ENCODE peak calls at places on chromosomes 4 and X, in five cellular contexts. P is NB4, N is AG04449, X is OCI-LY7, A is endothelial cell. U is an unnamed sample.
A peak's percentile ranks its signal among the peaks of the same experiment; 100 is the strongest.

GRCh38 chr4:175954685-175955084 is 111.0 kb upstream of the WDR17 start:
- DNase-seq in P (no peak), X (no peak), A (no peak), N (no peak), U (no peak)

GRCh38 chrX:91435465-91435864 is 826 bp downstream of the PABPC5 start:
- DNase-seq in X (no peak), A (no peak), N (no peak), P (no peak), U (no peak)

GRCh38 chr4:147782087-147782781 is 50.3 kb downstream of the ARHGAP10 start:
- DNase-seq in X (no peak), P (no peak), N (no peak), A (no peak), U (no peak)

GRCh38 chr4:152189451-152190179 is 346.3 kb downstream of the FBXW7 start:
- DNase-seq in P (no peak), X (peak; percentile 54), N (no peak), A (no peak), U (no peak)

GRCh38 chrX:23779025-23779424 is 3.9 kb upstream of the SAT1 start:
- DNase-seq in A (no peak), X (peak; percentile 3), P (no peak), N (no peak), U (no peak)

GRCh38 chr4:1992468-1993168 is 16.2 kb downstream of the NELFA start:
- DNase-seq in N (no peak), X (no peak), P (no peak), A (peak; percentile 60), U (no peak)

GRCh38 chr4:7201351-7202305 is 9.3 kb downstream of the SORCS2 start:
- DNase-seq in A (no peak), N (no peak), P (no peak), X (no peak), U (no peak)

GRCh38 chr4:154124539-154125255 is 335.8 kb upstream of the SFRP2 start:
- DNase-seq in N (peak; percentile 55), P (no peak), X (no peak), A (no peak), U (no peak)

GRCh38 chrX:46327229-46328081 is 217.8 kb downstream of the ZNF674 start:
- DNase-seq in A (peak; percentile 27), P (no peak), X (no peak), N (no peak), U (peak; percentile 3)

GRCh38 chr4:19580090-19580489 is 671.6 kb upstream of the SLIT2 start:
- DNase-seq in X (no peak), N (no peak), A (no peak), P (no peak), U (no peak)

GRCh38 chr4:152990471-152991131 is 54.5 kb downstream of the FHDC1 start:
- DNase-seq in A (no peak), X (no peak), P (no peak), N (no peak), U (no peak)

GRCh38 chrX:68072016-68072415 is 361.3 kb downstream of the OPHN1 start:
- DNase-seq in N (no peak), X (no peak), P (no peak), A (no peak), U (no peak)

GRCh38 chr4:113646456-113646809 is 115.1 kb downstream of the CAMK2D start:
- DNase-seq in N (no peak), A (peak; percentile 5), X (no peak), P (no peak), U (no peak)

GRCh38 chr4:687048-687974 is 1.6 kb downstream of the SLC49A3 start:
- DNase-seq in N (no peak), A (no peak), P (peak; percentile 96), X (no peak), U (no peak)

GRCh38 chr4:152968806-152969394 is 32.8 kb downstream of the FHDC1 start:
- DNase-seq in X (no peak), A (no peak), N (no peak), P (no peak), U (no peak)

GRCh38 chr4:783133-783541 is 42.8 kb downstream of the CPLX1 start:
- DNase-seq in P (no peak), N (no peak), A (no peak), X (no peak), U (no peak)

GRCh38 chr4:127782025-127782274 is 172 bp upstream of the HSPA4L start:
- DNase-seq in P (no peak), N (peak; percentile 12), A (peak; percentile 90), X (no peak), U (peak; percentile 75)

GRCh38 chr4:105560488-105560887 is 8.1 kb downstream of the ARHGEF38 start:
- DNase-seq in P (no peak), A (no peak), X (no peak), N (no peak), U (no peak)

GRCh38 chr4:42596918-42597317 is 60.0 kb downstream of the ATP8A1 start:
- DNase-seq in P (peak; percentile 46), N (no peak), A (no peak), X (no peak), U (no peak)

GRCh38 chr4:87559090-87559837 is 30.1 kb upstream of the SPARCL1 start:
- DNase-seq in N (no peak), P (peak; percentile 69), X (peak; percentile 6), A (no peak), U (no peak)

GRCh38 chrX:65476564-65476963 is 58.0 kb downstream of the LAS1L start:
- DNase-seq in P (no peak), X (no peak), A (no peak), N (no peak), U (no peak)

GRCh38 chrX:150551963-150552362 is 16.5 kb upstream of the MTM1 start:
- DNase-seq in A (no peak), P (no peak), N (no peak), X (no peak), U (no peak)

GRCh38 chr4:176492648-176493302 is 173.0 kb downstream of the SPCS3 start:
- DNase-seq in N (no peak), X (no peak), P (no peak), A (no peak), U (no peak)

GRCh38 chr4:108130955-108131354 is 37.8 kb downstream of the LEF1 start:
- DNase-seq in A (no peak), P (no peak), N (no peak), X (no peak), U (no peak)

GRCh38 chr4:2260336-2261109 is 1.4 kb downstream of the MXD4 start:
- DNase-seq in A (no peak), N (no peak), X (no peak), P (peak; percentile 26), U (no peak)

GRCh38 chrX:19563746-19564145 is 48.4 kb upstream of the MAP3K15 start:
- DNase-seq in X (peak; percentile 10), N (no peak), A (no peak), P (peak; percentile 58), U (no peak)

GRCh38 chr4:124318292-124318691 is 394.2 kb downstream of the ANKRD50 start:
- DNase-seq in A (no peak), X (no peak), N (no peak), P (no peak), U (no peak)

GRCh38 chr4:5164221-5164912 is 113.1 kb downstream of the STK32B start:
- DNase-seq in N (no peak), A (no peak), P (no peak), X (no peak), U (no peak)

DNA sequence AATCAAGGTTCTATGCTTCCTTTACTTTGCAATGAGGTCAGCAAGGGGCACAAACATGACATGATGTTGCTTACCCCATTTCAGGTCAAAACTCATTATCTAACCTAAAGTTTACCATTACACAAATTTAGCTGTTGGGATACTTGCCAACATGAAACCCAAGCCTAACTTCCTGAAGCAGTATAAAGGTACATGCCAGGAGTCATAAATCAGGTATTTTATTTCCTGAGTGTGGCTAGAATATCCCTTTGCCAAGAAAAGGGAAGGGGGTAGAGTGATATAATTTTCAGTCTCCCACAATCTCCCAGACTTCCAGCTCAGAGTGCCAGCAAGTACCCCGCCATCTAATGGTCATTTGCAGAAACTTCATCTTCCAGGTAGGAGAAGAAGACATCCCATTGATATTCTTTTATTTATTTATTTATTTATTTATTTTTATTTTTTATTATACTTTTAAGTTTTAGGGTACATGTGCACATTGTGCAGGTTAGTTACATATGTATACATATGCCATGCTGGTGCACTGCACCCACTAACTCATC is 136.6 kb downstream of the NEXMIF start:
- DNase-seq in X (no peak), P (no peak), N (no peak), A (no peak), U (no peak)
- TF ChIP-seq CTCF in X (peak; percentile 18), P (peak; percentile 21), N (no peak), A (no peak), U (peak; percentile 29)

DNA sequence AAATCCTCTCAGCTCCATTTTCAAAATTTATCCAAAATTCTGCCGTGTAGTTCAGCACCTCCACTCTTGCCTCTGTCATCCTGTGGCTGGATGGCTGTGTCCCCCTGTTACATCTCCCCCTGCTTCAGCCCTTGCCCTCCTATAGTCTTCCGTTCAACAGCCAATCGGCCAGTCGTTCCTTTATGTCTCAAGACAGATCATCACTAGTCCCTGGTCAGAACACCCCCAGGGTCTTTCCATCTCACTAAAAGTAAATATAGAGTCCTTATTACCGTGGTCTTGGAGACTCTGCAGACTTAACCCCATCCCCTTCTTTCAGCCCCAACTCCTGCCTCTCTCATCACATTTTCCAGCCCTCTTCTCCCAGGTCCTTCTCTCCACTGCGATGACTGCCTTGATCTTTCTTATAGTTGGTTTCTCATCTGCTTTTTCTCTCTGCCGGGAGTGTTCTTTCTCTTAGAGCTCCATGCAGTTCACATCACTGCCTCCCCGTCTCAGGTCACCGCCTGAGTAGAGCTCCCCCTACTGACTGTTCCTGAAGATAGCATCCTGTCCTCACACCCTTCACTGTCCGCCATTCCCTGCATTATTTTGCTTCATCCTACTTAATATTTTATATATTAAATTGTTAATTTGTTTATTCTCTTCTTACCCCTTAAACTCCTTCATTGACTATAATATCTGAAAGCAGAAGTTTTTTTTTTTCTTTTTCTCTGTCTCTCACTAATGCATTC is 736.9 kb upstream of the MAGEB2 start:
- DNase-seq in X (peak; percentile 8), A (peak; percentile 36), N (no peak), P (peak; percentile 37), U (peak; percentile 23)
- TF ChIP-seq CTCF in X (peak; percentile 58), A (peak; percentile 47), N (peak; percentile 56), P (peak; percentile 51), U (peak; percentile 83)

GRCh38 chr4:3470244-3471097 is 7.4 kb downstream of the DOK7 start:
- DNase-seq in N (no peak), A (no peak), P (no peak), X (no peak), U (no peak)
- TF ChIP-seq CTCF in N (no peak), A (no peak), P (no peak), X (no peak), U (no peak)

GRCh38 chr4:55733874-55734437 is 85.6 kb upstream of the EXOC1L start:
- DNase-seq in P (peak; percentile 8), A (no peak), X (no peak), N (no peak), U (no peak)

GRCh38 chr4:55732864-55733263 is 86.7 kb upstream of the EXOC1L start:
- DNase-seq in P (no peak), X (no peak), N (no peak), A (no peak), U (no peak)

DNA sequence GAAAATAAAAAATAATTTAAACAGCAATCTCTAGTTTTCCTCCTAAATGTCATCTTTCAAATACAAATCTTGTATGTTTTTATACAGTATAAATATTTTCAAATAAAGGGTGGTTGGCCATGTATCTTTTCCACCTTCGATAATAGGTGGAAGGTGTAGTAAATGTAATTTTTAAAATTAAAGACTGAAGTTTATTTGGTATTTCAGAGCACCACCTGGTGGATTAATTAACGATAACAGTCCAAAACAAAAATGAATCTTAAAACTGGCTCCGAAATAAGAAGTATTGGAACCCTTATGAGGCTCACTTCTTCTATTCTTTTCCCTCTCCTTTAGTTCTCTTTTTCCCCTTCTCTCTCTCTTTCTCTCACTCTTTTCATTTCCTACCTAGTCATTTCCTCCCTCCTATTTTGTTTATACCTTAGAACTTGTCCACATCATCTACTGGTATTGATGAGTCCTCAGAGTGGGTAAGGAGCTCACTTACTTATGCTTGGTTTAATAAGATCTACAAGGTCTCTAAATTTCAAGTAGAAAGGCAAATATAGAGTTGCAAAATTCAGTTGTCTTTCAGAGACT is 82.9 kb upstream of the EXOC1L start:
- DNase-seq in A (no peak), N (no peak), X (peak; percentile 7), P (peak; percentile 19), U (no peak)
- TF ChIP-seq CTCF in A (peak; percentile 73), N (no peak), X (peak; percentile 82), P (peak; percentile 12), U (peak; percentile 67)